ENCODE peak calls at places on chromosomes 6 and 20, in seven cellular contexts. One of them, this sample, is unnamed.

GRCh38 chr6:153392156-153392555 is 261.1 kb upstream of the RGS17 start:
- DNase-seq in fibroblast of pulmonary artery: no peak
- DNase-seq in cardiac muscle cell: no peak
- DNase-seq in lower lobe of right lung: no peak
- DNase-seq in HFF-Myc: no peak
- DNase-seq in WERI-Rb-1: no peak
- DNase-seq in A549: no peak
- DNase-seq in this sample: peak

GRCh38 chr6:22827760-22828159 is 258.4 kb downstream of the HDGFL1 start:
- DNase-seq in fibroblast of pulmonary artery: no peak
- DNase-seq in cardiac muscle cell: peak
- DNase-seq in lower lobe of right lung: no peak
- DNase-seq in HFF-Myc: no peak
- DNase-seq in WERI-Rb-1: no peak
- DNase-seq in A549: no peak
- DNase-seq in this sample: no peak

GRCh38 chr6:166907373-166907841 is 48.9 kb downstream of the RNASET2 start:
- DNase-seq in fibroblast of pulmonary artery: no peak
- DNase-seq in cardiac muscle cell: no peak
- DNase-seq in lower lobe of right lung: no peak
- DNase-seq in HFF-Myc: no peak
- DNase-seq in WERI-Rb-1: no peak
- DNase-seq in A549: no peak
- DNase-seq in this sample: no peak

GRCh38 chr6:34536251-34536958 is 19.7 kb downstream of the SPDEF start:
- DNase-seq in fibroblast of pulmonary artery: no peak
- DNase-seq in cardiac muscle cell: no peak
- DNase-seq in lower lobe of right lung: no peak
- DNase-seq in HFF-Myc: no peak
- DNase-seq in WERI-Rb-1: no peak
- DNase-seq in A549: no peak
- DNase-seq in this sample: no peak

GRCh38 chr6:150084426-150084825 is 15.5 kb upstream of the ULBP3 start:
- DNase-seq in fibroblast of pulmonary artery: no peak
- DNase-seq in cardiac muscle cell: no peak
- DNase-seq in lower lobe of right lung: no peak
- DNase-seq in HFF-Myc: no peak
- DNase-seq in WERI-Rb-1: no peak
- DNase-seq in A549: no peak
- DNase-seq in this sample: no peak

GRCh38 chr6:163773646-163774045 is 359.1 kb downstream of the QKI start:
- DNase-seq in fibroblast of pulmonary artery: no peak
- DNase-seq in cardiac muscle cell: no peak
- DNase-seq in lower lobe of right lung: no peak
- DNase-seq in HFF-Myc: no peak
- DNase-seq in WERI-Rb-1: no peak
- DNase-seq in A549: no peak
- DNase-seq in this sample: no peak

GRCh38 chr6:31567531-31568370 is 4.3 kb upstream of the LTA start:
- DNase-seq in fibroblast of pulmonary artery: no peak
- DNase-seq in cardiac muscle cell: no peak
- DNase-seq in lower lobe of right lung: no peak
- DNase-seq in HFF-Myc: no peak
- DNase-seq in WERI-Rb-1: peak
- DNase-seq in A549: no peak
- DNase-seq in this sample: no peak

GRCh38 chr20:17345321-17345720 is 118.5 kb downstream of the PCSK2 start:
- DNase-seq in fibroblast of pulmonary artery: no peak
- DNase-seq in cardiac muscle cell: no peak
- DNase-seq in lower lobe of right lung: no peak
- DNase-seq in HFF-Myc: no peak
- DNase-seq in WERI-Rb-1: no peak
- DNase-seq in A549: no peak
- DNase-seq in this sample: no peak

GRCh38 chr6:18555750-18556149 is 168.6 kb downstream of the RNF144B start:
- DNase-seq in fibroblast of pulmonary artery: no peak
- DNase-seq in cardiac muscle cell: no peak
- DNase-seq in lower lobe of right lung: no peak
- DNase-seq in HFF-Myc: no peak
- DNase-seq in WERI-Rb-1: no peak
- DNase-seq in A549: no peak
- DNase-seq in this sample: no peak

GRCh38 chr20:4592316-4593148 is 129.2 kb upstream of the PRND start:
- DNase-seq in fibroblast of pulmonary artery: peak
- DNase-seq in cardiac muscle cell: peak
- DNase-seq in lower lobe of right lung: peak
- DNase-seq in HFF-Myc: no peak
- DNase-seq in WERI-Rb-1: peak
- DNase-seq in A549: peak
- DNase-seq in this sample: peak

GRCh38 chr6:79134699-79135474 is 56.8 kb upstream of the PHIP start:
- DNase-seq in fibroblast of pulmonary artery: no peak
- DNase-seq in cardiac muscle cell: no peak
- DNase-seq in lower lobe of right lung: no peak
- DNase-seq in HFF-Myc: no peak
- DNase-seq in WERI-Rb-1: peak
- DNase-seq in A549: no peak
- DNase-seq in this sample: no peak

GRCh38 chr6:155120034-155120433 is 124.9 kb downstream of the TIAM2 start:
- DNase-seq in fibroblast of pulmonary artery: no peak
- DNase-seq in cardiac muscle cell: no peak
- DNase-seq in lower lobe of right lung: no peak
- DNase-seq in HFF-Myc: no peak
- DNase-seq in WERI-Rb-1: peak
- DNase-seq in A549: no peak
- DNase-seq in this sample: peak

GRCh38 chr6:15077964-15078363 is 167.9 kb upstream of the JARID2 start:
- DNase-seq in fibroblast of pulmonary artery: no peak
- DNase-seq in cardiac muscle cell: no peak
- DNase-seq in lower lobe of right lung: no peak
- DNase-seq in HFF-Myc: no peak
- DNase-seq in WERI-Rb-1: peak
- DNase-seq in A549: no peak
- DNase-seq in this sample: no peak

GRCh38 chr20:47568019-47568418 is 66.3 kb downstream of the NCOA3 start:
- DNase-seq in fibroblast of pulmonary artery: peak
- DNase-seq in cardiac muscle cell: peak
- DNase-seq in lower lobe of right lung: no peak
- DNase-seq in HFF-Myc: peak
- DNase-seq in WERI-Rb-1: no peak
- DNase-seq in A549: no peak
- DNase-seq in this sample: peak

GRCh38 chr6:155154158-155154830 is 109.5 kb upstream of the CLDN20 start:
- DNase-seq in fibroblast of pulmonary artery: peak
- DNase-seq in cardiac muscle cell: peak
- DNase-seq in lower lobe of right lung: no peak
- DNase-seq in HFF-Myc: peak
- DNase-seq in WERI-Rb-1: no peak
- DNase-seq in A549: no peak
- DNase-seq in this sample: peak

GRCh38 chr6:118743744-118744143 is 92.4 kb upstream of the CEP85L start:
- DNase-seq in fibroblast of pulmonary artery: no peak
- DNase-seq in cardiac muscle cell: no peak
- DNase-seq in lower lobe of right lung: no peak
- DNase-seq in HFF-Myc: peak
- DNase-seq in WERI-Rb-1: no peak
- DNase-seq in A549: no peak
- DNase-seq in this sample: peak

GRCh38 chr6:139037490-139037889 is 8.9 kb downstream of the ABRACL start:
- DNase-seq in fibroblast of pulmonary artery: peak
- DNase-seq in cardiac muscle cell: peak
- DNase-seq in lower lobe of right lung: no peak
- DNase-seq in HFF-Myc: peak
- DNase-seq in WERI-Rb-1: no peak
- DNase-seq in A549: no peak
- DNase-seq in this sample: peak

GRCh38 chr20:53077373-53078205 is 105.4 kb downstream of the TSHZ2 start:
- DNase-seq in fibroblast of pulmonary artery: peak
- DNase-seq in cardiac muscle cell: peak
- DNase-seq in lower lobe of right lung: no peak
- DNase-seq in HFF-Myc: no peak
- DNase-seq in WERI-Rb-1: no peak
- DNase-seq in A549: no peak
- DNase-seq in this sample: peak

GRCh38 chr6:25010917-25011625 is 75.3 kb upstream of the RIPOR2 start:
- DNase-seq in fibroblast of pulmonary artery: peak
- DNase-seq in cardiac muscle cell: peak
- DNase-seq in lower lobe of right lung: no peak
- DNase-seq in HFF-Myc: no peak
- DNase-seq in WERI-Rb-1: no peak
- DNase-seq in A549: no peak
- DNase-seq in this sample: peak

GRCh38 chr6:2821554-2821953 is 20.1 kb downstream of the SERPINB1 start:
- DNase-seq in fibroblast of pulmonary artery: no peak
- DNase-seq in cardiac muscle cell: no peak
- DNase-seq in lower lobe of right lung: no peak
- DNase-seq in HFF-Myc: no peak
- DNase-seq in WERI-Rb-1: no peak
- DNase-seq in A549: no peak
- DNase-seq in this sample: no peak

GRCh38 chr6:53447869-53448268 is 97.0 kb downstream of the GCLC start:
- DNase-seq in fibroblast of pulmonary artery: no peak
- DNase-seq in cardiac muscle cell: no peak
- DNase-seq in lower lobe of right lung: no peak
- DNase-seq in HFF-Myc: no peak
- DNase-seq in WERI-Rb-1: no peak
- DNase-seq in A549: no peak
- DNase-seq in this sample: no peak

GRCh38 chr20:34797012-34797720 is 28.3 kb downstream of the NCOA6 start:
- DNase-seq in fibroblast of pulmonary artery: no peak
- DNase-seq in cardiac muscle cell: no peak
- DNase-seq in lower lobe of right lung: no peak
- DNase-seq in HFF-Myc: no peak
- DNase-seq in WERI-Rb-1: no peak
- DNase-seq in A549: no peak
- DNase-seq in this sample: no peak

GRCh38 chr20:25269057-25269832 is 21.4 kb downstream of the PYGB start:
- DNase-seq in fibroblast of pulmonary artery: no peak
- DNase-seq in cardiac muscle cell: no peak
- DNase-seq in lower lobe of right lung: no peak
- DNase-seq in HFF-Myc: no peak
- DNase-seq in WERI-Rb-1: peak
- DNase-seq in A549: no peak
- DNase-seq in this sample: no peak

GRCh38 chr6:33329058-33329457 is 11.5 kb upstream of the ZBTB22 start:
- DNase-seq in fibroblast of pulmonary artery: no peak
- DNase-seq in cardiac muscle cell: no peak
- DNase-seq in lower lobe of right lung: no peak
- DNase-seq in HFF-Myc: no peak
- DNase-seq in WERI-Rb-1: peak
- DNase-seq in A549: no peak
- DNase-seq in this sample: no peak

GRCh38 chr20:39986231-39986904 is 702.7 kb downstream of the MAFB start:
- DNase-seq in fibroblast of pulmonary artery: peak
- DNase-seq in cardiac muscle cell: peak
- DNase-seq in lower lobe of right lung: peak
- DNase-seq in HFF-Myc: peak
- DNase-seq in WERI-Rb-1: no peak
- DNase-seq in A549: no peak
- DNase-seq in this sample: peak

GRCh38 chr6:36682328-36683144 is 4.0 kb downstream of the CDKN1A start:
- DNase-seq in fibroblast of pulmonary artery: no peak
- DNase-seq in cardiac muscle cell: no peak
- DNase-seq in lower lobe of right lung: peak
- DNase-seq in HFF-Myc: no peak
- DNase-seq in WERI-Rb-1: peak
- DNase-seq in A549: no peak
- DNase-seq in this sample: no peak
- H3K4me3 ChIP-seq in fibroblast of pulmonary artery: peak
- H3K4me3 ChIP-seq in cardiac muscle cell: no peak
- H3K4me3 ChIP-seq in lower lobe of right lung: peak
- H3K4me3 ChIP-seq in HFF-Myc: peak
- H3K4me3 ChIP-seq in WERI-Rb-1: no peak
- H3K4me3 ChIP-seq in A549: peak
- H3K4me3 ChIP-seq in this sample: peak

GRCh38 chr20:13870349-13870748 is 85.5 kb downstream of the NDUFAF5 start:
- DNase-seq in fibroblast of pulmonary artery: no peak
- DNase-seq in cardiac muscle cell: no peak
- DNase-seq in lower lobe of right lung: no peak
- DNase-seq in HFF-Myc: no peak
- DNase-seq in WERI-Rb-1: no peak
- DNase-seq in A549: no peak
- DNase-seq in this sample: no peak
- TF ChIP-seq CTCF in fibroblast of pulmonary artery: no peak
- TF ChIP-seq CTCF in cardiac muscle cell: no peak
- TF ChIP-seq CTCF in lower lobe of right lung: no peak
- TF ChIP-seq CTCF in HFF-Myc: no peak
- TF ChIP-seq CTCF in WERI-Rb-1: no peak
- TF ChIP-seq CTCF in A549: no peak
- TF ChIP-seq CTCF in this sample: no peak

DNA sequence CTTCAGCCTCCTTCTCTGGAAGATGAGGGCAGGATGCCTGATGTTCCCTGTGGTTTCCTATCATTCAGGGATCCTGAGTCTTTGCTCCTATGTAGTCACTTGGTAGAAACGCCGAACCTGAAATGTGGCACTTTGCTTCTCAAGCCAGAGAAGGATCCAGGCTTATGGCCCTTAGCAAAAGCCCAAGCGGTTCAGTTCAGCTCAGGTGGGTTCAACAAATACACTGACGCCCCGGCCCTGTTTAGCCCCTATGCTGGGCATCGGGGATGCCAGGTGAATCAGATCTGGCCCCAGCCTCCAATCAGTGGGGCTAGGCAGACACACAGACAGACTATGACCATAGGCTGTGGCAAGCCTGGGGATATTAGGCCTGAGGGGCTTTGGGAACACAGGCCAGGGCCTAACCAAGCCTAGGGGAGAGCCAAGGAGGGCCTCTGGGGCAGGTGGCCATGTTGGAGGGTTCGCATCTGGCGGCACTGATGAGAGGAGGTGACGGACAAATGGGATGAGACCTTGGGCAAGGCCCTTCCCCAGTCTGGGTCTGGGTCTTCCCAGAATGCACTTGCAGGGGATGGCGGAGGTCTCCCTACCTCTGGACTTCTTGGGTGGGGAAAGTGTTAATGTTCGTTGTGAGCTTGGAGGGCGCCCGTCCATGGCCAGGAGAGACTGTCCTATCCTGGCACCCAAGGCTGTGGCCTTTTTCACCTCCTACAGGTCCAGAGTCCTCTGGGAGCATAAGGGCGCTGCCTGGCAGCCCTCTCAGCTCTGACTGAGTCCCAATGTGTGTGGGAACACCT is 17.6 kb upstream of the SRC start:
- DNase-seq in fibroblast of pulmonary artery: no peak
- DNase-seq in cardiac muscle cell: no peak
- DNase-seq in lower lobe of right lung: no peak
- DNase-seq in HFF-Myc: no peak
- DNase-seq in WERI-Rb-1: no peak
- DNase-seq in A549: no peak
- DNase-seq in this sample: no peak
- H3K4me3 ChIP-seq in fibroblast of pulmonary artery: no peak
- H3K4me3 ChIP-seq in cardiac muscle cell: no peak
- H3K4me3 ChIP-seq in lower lobe of right lung: no peak
- H3K4me3 ChIP-seq in HFF-Myc: no peak
- H3K4me3 ChIP-seq in WERI-Rb-1: no peak
- H3K4me3 ChIP-seq in A549: no peak
- H3K4me3 ChIP-seq in this sample: no peak

GRCh38 chr6:28531479-28532128 is 5.9 kb downstream of the GPX5 start:
- DNase-seq in fibroblast of pulmonary artery: no peak
- DNase-seq in cardiac muscle cell: no peak
- DNase-seq in lower lobe of right lung: no peak
- DNase-seq in HFF-Myc: no peak
- DNase-seq in WERI-Rb-1: no peak
- DNase-seq in A549: no peak
- DNase-seq in this sample: no peak
- TF ChIP-seq CTCF in fibroblast of pulmonary artery: no peak
- TF ChIP-seq CTCF in cardiac muscle cell: no peak
- TF ChIP-seq CTCF in lower lobe of right lung: no peak
- TF ChIP-seq CTCF in HFF-Myc: peak
- TF ChIP-seq CTCF in WERI-Rb-1: peak
- TF ChIP-seq CTCF in A549: peak
- TF ChIP-seq CTCF in this sample: no peak